ENCODE peak calls at places on chromosomes 3 and 15, in five cellular contexts. Z, E, G, N and C are unnamed samples.

GRCh38 chr15:40762919-40763800 is 708 bp upstream of the GCHFR start:
- DNase-seq in E (no peak), G (peak), N (peak), Z (peak), C (no peak)

GRCh38 chr3:71754610-71755253 is 1.1 kb downstream of the GPR27 start:
- DNase-seq in Z (no peak), E (no peak), N (no peak), G (no peak), C (no peak)

GRCh38 chr3:152038491-152038890 is 165.0 kb downstream of the SUCNR1 start:
- DNase-seq in Z (no peak), N (no peak), G (no peak), E (no peak), C (no peak)

GRCh38 chr3:195566797-195567196 is 16.9 kb downstream of the APOD start:
- DNase-seq in G (no peak), Z (no peak), N (no peak), E (no peak), C (no peak)

GRCh38 chr3:114451561-114452018 is 157.8 kb downstream of the TIGIT start:
- DNase-seq in Z (no peak), N (no peak), G (no peak), E (no peak), C (no peak)

GRCh38 chr15:41827880-41828746 is at the start of gene JMJD7:
- DNase-seq in Z (peak), G (peak), E (peak), N (peak), C (peak)

GRCh38 chr15:82044373-82045178 is 1.2 kb downstream of the MEX3B start:
- DNase-seq in N (peak), G (peak), E (peak), Z (peak), C (no peak)

GRCh38 chr15:45450468-45450867 is 72.1 kb downstream of the SLC30A4 start:
- DNase-seq in N (no peak), E (no peak), G (no peak), Z (no peak), C (no peak)

GRCh38 chr3:190566043-190566933 is 52.4 kb downstream of the IL1RAP start:
- DNase-seq in Z (peak), G (peak), E (no peak), N (peak), C (peak)

GRCh38 chr3:46017720-46018119 is 9.6 kb downstream of the XCR1 start:
- DNase-seq in G (no peak), N (no peak), Z (peak), E (no peak), C (no peak)

GRCh38 chr3:3772920-3773319 is 26.3 kb upstream of the LRRN1 start:
- DNase-seq in N (no peak), G (no peak), Z (no peak), E (no peak), C (no peak)
- H3K27ac ChIP-seq in N (no peak), G (no peak), Z (no peak), E (no peak), C (no peak)

GRCh38 chr3:124836448-124836847 is 50.7 kb downstream of the ITGB5 start:
- DNase-seq in G (no peak), N (no peak), Z (no peak), E (no peak), C (no peak)
- H3K27ac ChIP-seq in G (peak), N (peak), Z (peak), E (no peak), C (peak)

GRCh38 chr3:21672303-21672702 is 78.7 kb downstream of the ZNF385D start:
- DNase-seq in N (no peak), E (no peak), G (no peak), Z (no peak), C (no peak)
- H3K27ac ChIP-seq in N (no peak), E (no peak), G (no peak), Z (no peak), C (peak)

GRCh38 chr3:52570076-52570475 is 33.7 kb downstream of the UQCC5 start:
- DNase-seq in E (no peak), N (no peak), Z (no peak), G (no peak), C (no peak)
- H3K27ac ChIP-seq in E (no peak), N (no peak), Z (no peak), G (no peak), C (no peak)

DNA sequence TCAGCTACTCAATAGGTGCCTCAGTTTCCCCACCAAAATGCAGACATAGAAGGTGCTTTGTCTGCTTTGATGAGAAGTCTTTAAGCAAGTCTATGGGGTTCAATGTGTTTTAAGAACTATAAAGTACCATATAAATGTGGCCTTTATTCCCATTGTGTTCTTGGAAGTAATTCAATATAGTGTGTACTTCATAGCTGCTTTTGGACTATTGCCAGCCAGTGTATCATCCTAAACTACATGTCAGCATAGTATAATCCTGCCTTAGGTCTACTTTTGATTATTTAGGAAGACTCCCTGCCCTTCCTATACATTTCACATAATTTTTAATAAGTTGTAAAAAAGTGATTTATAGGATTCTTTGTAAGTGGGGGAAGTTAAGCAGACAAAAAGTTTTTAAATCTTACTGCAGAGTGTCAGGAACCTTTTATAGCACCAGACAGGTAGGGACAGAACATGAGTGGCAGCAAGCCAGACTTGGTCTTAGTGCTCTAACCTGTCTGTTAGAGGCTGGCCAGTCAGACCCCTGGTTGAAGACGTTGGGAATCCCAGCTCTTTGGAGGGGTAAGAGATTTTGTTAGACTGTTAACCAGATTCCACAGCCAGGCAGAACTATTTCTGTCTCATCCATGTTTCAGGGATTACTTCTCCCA is 48.4 kb downstream of the MLH1 start:
- DNase-seq in E (no peak), N (no peak), Z (no peak), G (no peak), C (no peak)
- H3K27ac ChIP-seq in E (no peak), N (no peak), Z (no peak), G (no peak), C (peak)

GRCh38 chr3:49171775-49172500 is 540 bp downstream of the KLHDC8B start:
- DNase-seq in G (no peak), Z (peak), E (no peak), N (no peak), C (no peak)
- H3K27ac ChIP-seq in G (peak), Z (peak), E (peak), N (peak), C (peak)